ENCODE peak calls at places on chromosomes 7 and 10, in six cellular contexts. E is A549; U is CD8-positive, alpha-beta T cell; X is Peyer's patch; B is thoracic aorta; Y is right atrium auricular region. O is an unnamed sample. For H3K4me1, the result is how much of the 10 kb centered on the place peaks cover.

GRCh38 chr7:91694221-91694856 is 186.2 kb downstream of the MTERF1 start:
- DNase-seq in B (no peak), U (no peak), X (no peak), E (no peak), Y (no peak), O (no peak)

GRCh38 chr7:1029637-1030443 is 14.5 kb upstream of the GPR146 start:
- DNase-seq in Y (no peak), X (no peak), E (no peak), U (no peak), B (no peak), O (no peak)

GRCh38 chr10:20088302-20088701 is 272.1 kb downstream of the PLXDC2 start:
- DNase-seq in E (no peak), B (no peak), X (no peak), U (no peak), Y (no peak), O (no peak)

GRCh38 chr7:138097064-138097741 is 20.9 kb downstream of the AKR1D1 start:
- DNase-seq in B (no peak), Y (no peak), X (no peak), E (peak), U (no peak), O (no peak)

GRCh38 chr10:20765066-20765465 is 132.0 kb downstream of the NEBL start:
- DNase-seq in B (no peak), U (no peak), E (no peak), X (no peak), Y (no peak), O (no peak)

GRCh38 chr10:132462463-132463332 is 65.7 kb downstream of the PWWP2B start:
- DNase-seq in X (peak), B (no peak), U (no peak), Y (no peak), E (no peak), O (no peak)

GRCh38 chr7:30918676-30919075 is 7.0 kb downstream of the AQP1 start:
- DNase-seq in Y (no peak), B (no peak), E (no peak), U (no peak), X (peak), O (peak)

GRCh38 chr7:35906191-35906908 is 105.5 kb downstream of the SEPTIN7 start:
- DNase-seq in B (no peak), E (peak), Y (peak), U (peak), X (no peak), O (peak)

GRCh38 chr7:129252133-129252532 is 27.3 kb downstream of the AHCYL2 start:
- DNase-seq in Y (no peak), X (no peak), B (no peak), U (no peak), E (no peak), O (no peak)

GRCh38 chr7:24708244-24708643 is 49.0 kb downstream of the GSDME start:
- DNase-seq in Y (no peak), U (no peak), B (no peak), X (no peak), E (no peak), O (no peak)

GRCh38 chr10:70412356-70412755 is 8.4 kb downstream of the EIF4EBP2 start:
- DNase-seq in Y (no peak), X (no peak), E (no peak), U (no peak), B (no peak), O (no peak)

GRCh38 chr7:2002561-2003450 is 229.9 kb downstream of the MAD1L1 start:
- DNase-seq in Y (no peak), U (no peak), X (peak), B (no peak), E (no peak), O (no peak)

GRCh38 chr10:122344741-122345258 is 29.7 kb upstream of the PLEKHA1 start:
- DNase-seq in X (peak), E (no peak), U (no peak), Y (no peak), B (no peak), O (no peak)

GRCh38 chr10:24432478-24433416 is 223.8 kb downstream of the KIAA1217 start:
- DNase-seq in X (no peak), Y (no peak), U (no peak), E (no peak), B (no peak), O (no peak)

GRCh38 chr10:84424731-84425165 is 96.4 kb downstream of the CCSER2 start:
- DNase-seq in B (peak), Y (peak), X (no peak), U (peak), E (no peak), O (peak)

GRCh38 chr7:79927116-79927515 is 207.5 kb upstream of the GNAI1 start:
- DNase-seq in B (no peak), Y (no peak), E (no peak), U (no peak), X (no peak), O (no peak)

DNA sequence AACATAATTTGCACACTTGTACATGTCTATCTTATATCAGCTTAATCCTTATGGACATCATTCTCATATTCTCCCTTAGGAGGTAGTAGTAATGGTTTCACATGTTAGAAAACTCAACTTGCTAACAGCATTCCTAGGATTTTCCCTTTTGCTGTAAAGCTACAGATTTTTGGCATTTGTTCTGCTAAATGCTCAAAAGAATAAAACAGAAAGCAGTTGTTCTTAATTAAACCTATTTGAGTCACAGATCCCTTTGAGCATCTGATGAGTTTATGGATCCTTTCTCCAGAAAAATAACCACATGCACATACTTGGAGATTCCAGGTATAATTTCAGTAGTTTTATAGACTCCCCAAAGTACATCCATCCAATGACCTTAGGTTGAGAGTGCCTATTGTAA is 122.9 kb upstream of the BET1 start:
- DNase-seq in E (no peak), B (no peak), X (no peak), Y (no peak), U (no peak), O (no peak)
- TF ChIP-seq CTCF in E (no peak), B (no peak), X (no peak), Y (no peak), U (no peak), O (no peak)

DNA sequence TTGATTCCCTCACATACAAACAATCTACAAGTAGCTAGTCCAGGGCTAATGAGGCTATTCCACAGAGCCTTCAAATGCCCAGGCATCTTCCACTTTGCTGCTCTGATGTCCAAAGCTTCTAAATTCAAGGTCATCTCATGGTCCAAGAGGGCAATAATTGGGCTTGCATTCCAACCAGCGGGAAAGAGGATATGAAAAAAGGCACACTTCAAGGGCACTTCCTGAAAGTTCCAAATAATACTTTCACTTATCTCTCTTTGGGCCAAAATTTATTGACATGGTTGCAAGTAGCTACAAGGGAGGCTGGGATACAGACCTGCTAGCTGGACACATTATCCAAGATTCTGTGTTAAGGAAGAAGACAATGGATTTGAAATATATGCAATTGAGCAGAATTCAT is 25.2 kb upstream of the APBB1IP start:
- DNase-seq in Y (no peak), B (no peak), X (no peak), E (no peak), U (no peak), O (no peak)
- H3K4me1 ChIP-seq in Y (under half), B (under half), X (under half), E (under half), U (under half), O (under half)

GRCh38 chr7:8724080-8724718 is 290.8 kb downstream of the NXPH1 start:
- DNase-seq in E (peak), Y (no peak), X (no peak), U (no peak), B (no peak), O (no peak)
- TF ChIP-seq CTCF in E (peak), Y (no peak), X (peak), U (no peak), B (no peak), O (no peak)

GRCh38 chr10:78513986-78514385 is 480.3 kb downstream of the RPS24 start:
- DNase-seq in B (no peak), X (no peak), U (no peak), E (no peak), Y (no peak), O (no peak)
- H3K4me1 ChIP-seq in B (under half), X (under half), U (under half), E (under half), Y (under half), O (half or more)

GRCh38 chr7:37208528-37208927 is 240.1 kb downstream of the ELMO1 start:
- DNase-seq in B (peak), X (no peak), E (peak), Y (peak), U (peak), O (peak)
- TF ChIP-seq CTCF in B (peak), X (peak), E (peak), Y (no peak), U (no peak), O (peak)

GRCh38 chr7:130939285-130940095 is 205.5 kb upstream of the KLF14 start:
- DNase-seq in E (no peak), B (no peak), U (no peak), Y (no peak), X (no peak), O (no peak)

GRCh38 chr7:130937016-130937415 is 203.0 kb upstream of the KLF14 start:
- DNase-seq in X (no peak), U (no peak), Y (no peak), E (no peak), B (no peak), O (no peak)

GRCh38 chr7:130936202-130936931 is 202.4 kb upstream of the KLF14 start:
- DNase-seq in Y (no peak), U (no peak), B (no peak), E (no peak), X (no peak), O (no peak)

GRCh38 chr7:130938661-130939060 is 204.7 kb upstream of the KLF14 start:
- DNase-seq in U (no peak), E (no peak), B (no peak), X (no peak), Y (no peak), O (no peak)

DNA sequence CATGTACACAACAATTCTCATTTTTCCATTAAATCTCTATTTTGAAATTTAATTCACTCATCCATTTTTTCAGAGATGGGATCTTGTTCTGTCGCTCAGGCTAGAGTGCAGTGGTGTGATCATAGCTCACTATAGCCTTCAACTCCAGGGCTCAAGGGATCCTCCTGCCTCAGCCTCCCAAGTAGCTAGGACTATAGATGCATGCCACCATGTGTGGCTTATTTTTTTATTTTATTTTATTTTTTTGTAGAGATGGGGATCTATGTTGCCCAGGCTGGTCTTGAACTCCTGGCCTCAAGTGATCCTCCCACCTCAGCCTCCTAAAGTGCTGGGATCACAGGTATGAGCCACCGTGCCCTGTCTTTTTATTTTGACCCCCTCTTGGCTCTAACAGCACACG is 203.8 kb upstream of the KLF14 start:
- DNase-seq in X (no peak), B (no peak), E (no peak), U (no peak), Y (no peak), O (no peak)
- H3K4me1 ChIP-seq in X (under half), B (half or more), E (half or more), U (under half), Y (under half), O (under half)

O was measured in tibial artery.